ENCODE peak calls at places on chromosome 21, in six cellular contexts. E is prostate gland, U is OCI-LY7, B is HL-60, Q is NB4, R is mammary epithelial cell. J is an unnamed sample.

GRCh38 chr21:35711661-35712060 is 348.7 kb downstream of the SETD4 start:
- DNase-seq in E (no peak), U (peak), B (no peak), Q (no peak), R (no peak), J (no peak)

GRCh38 chr21:32410291-32410690 is 2.2 kb upstream of the EVA1C start:
- DNase-seq in E (no peak), U (no peak), B (no peak), Q (no peak), R (no peak), J (no peak)

GRCh38 chr21:34243562-34243961 is 120.2 kb upstream of the KCNE2 start:
- DNase-seq in E (no peak), U (peak), B (no peak), Q (peak), R (peak), J (peak)

GRCh38 chr21:15408089-15408488 is 321.7 kb upstream of the USP25 start:
- DNase-seq in E (no peak), U (no peak), B (no peak), Q (no peak), R (peak), J (no peak)

GRCh38 chr21:28734522-28735175 is 258.0 kb downstream of the LTN1 start:
- DNase-seq in E (no peak), U (no peak), B (no peak), Q (no peak), R (peak), J (peak)

GRCh38 chr21:28537371-28538079 is 455.2 kb downstream of the LTN1 start:
- DNase-seq in E (no peak), U (no peak), B (no peak), Q (no peak), R (peak), J (peak)

GRCh38 chr21:41242238-41242829 is 74.3 kb upstream of the FAM3B start:
- DNase-seq in E (no peak), U (no peak), B (no peak), Q (no peak), R (no peak), J (no peak)

GRCh38 chr21:31873696-31874599 is 1.1 kb downstream of the HUNK start:
- DNase-seq in E (peak), U (peak), B (peak), Q (peak), R (no peak), J (no peak)

GRCh38 chr21:34553199-34553952 is 41.4 kb upstream of the KCNE1 start:
- DNase-seq in E (no peak), U (no peak), B (no peak), Q (no peak), R (peak), J (peak)

GRCh38 chr21:34992736-34993135 is 56.4 kb downstream of the RUNX1 start:
- DNase-seq in E (no peak), U (no peak), B (no peak), Q (no peak), R (peak), J (peak)

GRCh38 chr21:39385299-39386145 is 36.6 kb upstream of the HMGN1 start:
- DNase-seq in E (peak), U (no peak), B (no peak), Q (peak), R (peak), J (peak)

GRCh38 chr21:31340942-31341487 is 3.0 kb downstream of the TIAM1 start:
- DNase-seq in E (no peak), U (no peak), B (no peak), Q (no peak), R (no peak), J (no peak)

GRCh38 chr21:42674351-42674940 is 21.0 kb downstream of the PDE9A start:
- DNase-seq in E (peak), U (no peak), B (no peak), Q (peak), R (no peak), J (no peak)

GRCh38 chr21:29365636-29366305 is 67.0 kb downstream of the BACH1 start:
- DNase-seq in E (no peak), U (no peak), B (no peak), Q (no peak), R (no peak), J (no peak)

GRCh38 chr21:29650561-29651022 is 289.2 kb downstream of the GRIK1 start:
- DNase-seq in E (no peak), U (no peak), B (no peak), Q (no peak), R (no peak), J (no peak)

GRCh38 chr21:38984982-38985422 is 179.3 kb downstream of the ETS2 start:
- DNase-seq in E (no peak), U (no peak), B (peak), Q (peak), R (peak), J (no peak)

GRCh38 chr21:34722684-34723300 is 54.0 kb downstream of the CLIC6 start:
- DNase-seq in E (no peak), U (peak), B (no peak), Q (no peak), R (no peak), J (no peak)

GRCh38 chr21:18318156-18318555 is 73.5 kb downstream of the CHODL start:
- DNase-seq in E (no peak), U (no peak), B (no peak), Q (no peak), R (no peak), J (peak)

GRCh38 chr21:33027401-33028185 is 1.9 kb downstream of the OLIG2 start:
- DNase-seq in E (no peak), U (no peak), B (no peak), Q (no peak), R (no peak), J (no peak)

GRCh38 chr21:31498985-31499384 is 154.9 kb upstream of the TIAM1 start:
- DNase-seq in E (no peak), U (no peak), B (no peak), Q (peak), R (no peak), J (no peak)

GRCh38 chr21:33644383-33645074 is 2.2 kb downstream of the ITSN1 start:
- DNase-seq in E (no peak), U (no peak), B (peak), Q (peak), R (no peak), J (peak)

GRCh38 chr21:36210779-36211659 is 54.4 kb downstream of the DOP1B start:
- DNase-seq in E (no peak), U (no peak), B (no peak), Q (no peak), R (no peak), J (no peak)

GRCh38 chr21:46619846-46620245 is 15.0 kb upstream of the S100B start:
- DNase-seq in E (no peak), U (no peak), B (no peak), Q (no peak), R (no peak), J (no peak)

GRCh38 chr21:33419538-33420123 is 16.4 kb downstream of the IFNGR2 start:
- DNase-seq in E (no peak), U (no peak), B (no peak), Q (no peak), R (peak), J (peak)

GRCh38 chr21:32741336-32741735 is 13.5 kb upstream of the SYNJ1 start:
- DNase-seq in E (no peak), U (no peak), B (no peak), Q (no peak), R (no peak), J (peak)

GRCh38 chr21:30577766-30578165 is 12.4 kb downstream of the KRTAP22-2 start:
- DNase-seq in E (no peak), U (no peak), B (no peak), Q (no peak), R (peak), J (peak)

GRCh38 chr21:31084689-31085088 is 46.4 kb upstream of the KRTAP19-8 start:
- DNase-seq in E (no peak), U (no peak), B (no peak), Q (no peak), R (no peak), J (no peak)

GRCh38 chr21:23152130-23152529 is 2153.9 kb downstream of the NCAM2 start:
- DNase-seq in E (no peak), U (no peak), B (no peak), Q (no peak), R (no peak), J (no peak)

GRCh38 chr21:29684106-29684505 is 255.7 kb downstream of the GRIK1 start:
- DNase-seq in E (no peak), U (no peak), B (no peak), Q (no peak), R (no peak), J (no peak)

GRCh38 chr21:41778974-41779600 is 12.2 kb upstream of the RIPK4 start:
- DNase-seq in E (no peak), U (no peak), B (no peak), Q (no peak), R (no peak), J (no peak)

GRCh38 chr21:41638201-41638790 is 128.6 kb downstream of the RIPK4 start:
- DNase-seq in E (no peak), U (no peak), B (no peak), Q (no peak), R (no peak), J (no peak)

GRCh38 chr21:17391811-17392340 is 121.0 kb upstream of the CXADR start:
- DNase-seq in E (no peak), U (no peak), B (no peak), Q (no peak), R (no peak), J (peak)

GRCh38 chr21:32560896-32561295 is 24.4 kb downstream of the TCP10L start:
- DNase-seq in E (no peak), U (no peak), B (no peak), Q (no peak), R (no peak), J (no peak)

GRCh38 chr21:39020751-39021474 is 162.3 kb downstream of the PSMG1 start:
- DNase-seq in E (no peak), U (no peak), B (no peak), Q (peak), R (peak), J (peak)

GRCh38 chr21:41737656-41738324 is 29.1 kb downstream of the RIPK4 start:
- DNase-seq in E (no peak), U (no peak), B (no peak), Q (no peak), R (no peak), J (no peak)

GRCh38 chr21:36423772-36424433 is 38.7 kb downstream of the CHAF1B start:
- DNase-seq in E (no peak), U (no peak), B (no peak), Q (no peak), R (no peak), J (no peak)

GRCh38 chr21:14767192-14767852 is 221.2 kb upstream of the SAMSN1 start:
- DNase-seq in E (no peak), U (no peak), B (no peak), Q (no peak), R (no peak), J (no peak)

GRCh38 chr21:42038826-42039425 is 28.8 kb upstream of the ZBTB21 start:
- DNase-seq in E (no peak), U (no peak), B (no peak), Q (no peak), R (no peak), J (no peak)

GRCh38 chr21:45294509-45295291 is 7.0 kb upstream of the POFUT2 start:
- DNase-seq in E (no peak), U (no peak), B (no peak), Q (no peak), R (no peak), J (peak)
- H3K4me3 ChIP-seq in E (no peak), U (no peak), B (no peak), Q (no peak), R (no peak), J (no peak)

DNA sequence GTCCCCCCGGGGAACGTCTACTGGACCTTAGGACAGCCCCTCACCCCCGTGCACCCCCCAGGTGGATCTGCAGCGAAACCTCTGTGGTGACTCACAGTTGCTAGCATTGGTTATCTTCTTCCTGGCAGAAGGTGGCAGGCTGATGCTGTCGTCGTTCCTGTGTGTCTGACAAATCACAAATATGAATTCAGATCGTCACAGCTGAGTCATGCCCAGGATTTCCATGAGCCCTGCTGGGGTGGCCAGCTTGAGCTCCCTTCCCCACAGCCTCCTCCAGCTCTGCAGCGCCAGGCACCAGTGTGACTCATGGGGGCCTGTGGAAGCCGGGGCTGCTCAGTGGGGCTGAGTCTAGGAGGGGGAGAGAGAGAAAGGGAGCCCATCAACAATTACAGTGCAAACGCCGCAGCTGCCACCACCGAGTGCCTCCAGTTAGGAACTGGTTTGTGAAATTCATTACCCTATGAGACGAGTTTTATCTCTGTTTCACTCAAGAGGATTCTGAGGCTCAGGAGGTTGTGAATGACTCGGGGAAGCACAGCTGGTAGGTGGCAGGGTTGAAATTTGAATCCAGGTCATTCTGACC is 197.9 kb downstream of the DYRK1A start:
- DNase-seq in E (peak), U (no peak), B (peak), Q (peak), R (peak), J (peak)
- TF ChIP-seq CTCF in E (peak), U (no peak), B (no peak), Q (no peak), R (no peak), J (peak)

GRCh38 chr21:43701936-43702784 is 16.8 kb upstream of the PDXK start:
- DNase-seq in E (no peak), U (no peak), B (no peak), Q (peak), R (no peak), J (no peak)
- H3K4me3 ChIP-seq in E (no peak), U (no peak), B (no peak), Q (no peak), R (no peak), J (no peak)

GRCh38 chr21:26489781-26490180 is 83.3 kb downstream of the CYYR1 start:
- DNase-seq in E (no peak), U (no peak), B (no peak), Q (no peak), R (no peak), J (no peak)
- TF ChIP-seq CTCF in E (no peak), U (no peak), B (no peak), Q (peak), R (no peak), J (no peak)

GRCh38 chr21:43917515-43918384 is 52.7 kb downstream of the AGPAT3 start:
- DNase-seq in E (no peak), U (no peak), B (no peak), Q (no peak), R (peak), J (peak)

GRCh38 chr21:43916076-43916475 is 51.1 kb downstream of the AGPAT3 start:
- DNase-seq in E (no peak), U (no peak), B (no peak), Q (no peak), R (no peak), J (no peak)

GRCh38 chr21:43918385-43918947 is 53.4 kb downstream of the AGPAT3 start:
- DNase-seq in E (no peak), U (no peak), B (no peak), Q (no peak), R (no peak), J (no peak)

GRCh38 chr21:43919283-43919682 is 54.3 kb downstream of the AGPAT3 start:
- DNase-seq in E (no peak), U (no peak), B (no peak), Q (no peak), R (no peak), J (no peak)

GRCh38 chr21:43916691-43917514 is 51.9 kb downstream of the AGPAT3 start:
- DNase-seq in E (no peak), U (no peak), B (no peak), Q (peak), R (peak), J (no peak)
- H3K4me3 ChIP-seq in E (peak), U (no peak), B (no peak), Q (peak), R (peak), J (peak)

J was measured in epithelial cell of esophagus.